ENCODE peak calls at places on chromosomes 4 and X, in nine cellular contexts. B is adipocyte; W is suprapubic skin; D is stimulated activated CD4-positive, alpha-beta T cell treated with anti-CD3 and anti-CD28 coated beads, Interleukin-15, amount 100 ng/mL, for 24 hours; X is activated CD4-positive, CD25-positive, alpha-beta regulatory T cell treated with anti-CD3 and anti-CD28 coated beads, Interleukin-2, amount 50 U/mL, for 72 hours; N is NB4; Q is PC-3; P is AML-193; Y is HTR-8/SVneo. K is an unnamed sample.
A peak's percentile ranks its signal among the peaks of the same experiment; 100 is the strongest.

GRCh38 chr4:7154351-7154981 is 37.9 kb upstream of the SORCS2 start:
- DNase-seq in B (no peak), W (peak; percentile 72), D (no peak), X (no peak), N (no peak), Q (no peak), P (no peak), Y (no peak), K (peak; percentile 54)

GRCh38 chrX:68261060-68261672 is 172.1 kb downstream of the OPHN1 start:
- DNase-seq in B (peak; percentile 8), W (no peak), D (no peak), X (no peak), N (no peak), Q (peak; percentile 42), P (no peak), Y (no peak), K (no peak)

GRCh38 chr4:2930135-2930805 is 32.9 kb downstream of the NOP14 start:
- DNase-seq in B (no peak), W (peak; percentile 76), D (no peak), X (peak; percentile 25), N (no peak), Q (no peak), P (no peak), Y (no peak), K (peak; percentile 44)

GRCh38 chrX:1592128-1592862 is 891 bp downstream of the AKAP17A start:
- DNase-seq in B (peak; percentile 56), W (no peak), D (peak; percentile 34), X (no peak), N (peak; percentile 58), Q (peak; percentile 19), P (no peak), Y (no peak), K (no peak)

GRCh38 chrX:41922694-41923171 is 621 bp downstream of the CASK start:
- DNase-seq in B (peak; percentile 47), W (peak; percentile 70), D (peak; percentile 26), X (peak; percentile 36), N (peak; percentile 1), Q (peak; percentile 3), P (no peak), Y (no peak), K (peak; percentile 65)

GRCh38 chr4:3294401-3295241 is 1.8 kb downstream of the RGS12 start:
- DNase-seq in B (no peak), W (peak; percentile 80), D (no peak), X (no peak), N (no peak), Q (no peak), P (no peak), Y (no peak), K (no peak)

GRCh38 chrX:107827137-107827831 is 1.6 kb downstream of the MID2 start:
- DNase-seq in B (peak; percentile 48), W (no peak), D (no peak), X (no peak), N (no peak), Q (no peak), P (no peak), Y (no peak), K (no peak)

GRCh38 chrX:42530027-42530426 is 247.9 kb downstream of the PPP1R2C start:
- DNase-seq in B (peak; percentile 29), W (no peak), D (no peak), X (no peak), N (no peak), Q (peak; percentile 25), P (no peak), Y (no peak), K (no peak)

GRCh38 chrX:49792376-49792775 is 36.7 kb upstream of the PAGE4 start:
- DNase-seq in B (no peak), W (no peak), D (no peak), X (no peak), N (no peak), Q (peak; percentile 9), P (no peak), Y (no peak), K (no peak)

GRCh38 chrX:39750798-39751197 is 347.0 kb downstream of the BCOR start:
- DNase-seq in B (no peak), W (no peak), D (no peak), X (no peak), N (peak; percentile 77), Q (no peak), P (peak; percentile 81), Y (no peak), K (no peak)

GRCh38 chrX:150940844-150941495 is 42.2 kb upstream of the HMGB3 start:
- DNase-seq in B (no peak), W (no peak), D (no peak), X (no peak), N (no peak), Q (no peak), P (no peak), Y (no peak), K (no peak)

GRCh38 chrX:15530318-15530717 is 29.7 kb downstream of the BMX start:
- DNase-seq in B (no peak), W (no peak), D (no peak), X (no peak), N (no peak), Q (no peak), P (no peak), Y (no peak), K (no peak)

GRCh38 chr4:133147922-133148689 is 988 bp upstream of the PCDH10 start:
- DNase-seq in B (peak; percentile 75), W (peak; percentile 71), D (peak; percentile 7), X (no peak), N (no peak), Q (peak; percentile 27), P (no peak), Y (peak; percentile 30), K (no peak)

GRCh38 chr4:1539859-1540600 is 133.8 kb upstream of the NKX1-1 start:
- DNase-seq in B (no peak), W (no peak), D (no peak), X (no peak), N (no peak), Q (no peak), P (no peak), Y (no peak), K (no peak)

GRCh38 chr4:3391422-3391821 is 50.3 kb upstream of the HGFAC start:
- DNase-seq in B (no peak), W (no peak), D (no peak), X (no peak), N (no peak), Q (no peak), P (no peak), Y (no peak), K (no peak)

GRCh38 chrX:41692162-41692749 is 3.5 kb downstream of the GPR34 start:
- DNase-seq in B (peak; percentile 30), W (no peak), D (no peak), X (no peak), N (no peak), Q (no peak), P (no peak), Y (no peak), K (no peak)

GRCh38 chr4:164847967-164848649 is 28.9 kb upstream of the APELA start:
- DNase-seq in B (no peak), W (no peak), D (no peak), X (no peak), N (no peak), Q (no peak), P (no peak), Y (no peak), K (no peak)

GRCh38 chrX:136318895-136319597 is 18.3 kb downstream of the ADGRG4 start:
- DNase-seq in B (no peak), W (no peak), D (no peak), X (no peak), N (no peak), Q (no peak), P (no peak), Y (no peak), K (no peak)

GRCh38 chr4:181745933-181746627 is 497.1 kb upstream of the TENM3 start:
- DNase-seq in B (no peak), W (no peak), D (no peak), X (no peak), N (no peak), Q (no peak), P (no peak), Y (no peak), K (no peak)

GRCh38 chrX:150084474-150085229 is 146.4 kb upstream of the EOLA2 start:
- DNase-seq in B (peak; percentile 55), W (no peak), D (no peak), X (no peak), N (no peak), Q (peak; percentile 87), P (no peak), Y (no peak), K (no peak)

GRCh38 chrX:135308345-135308855 is 880 bp upstream of the ETDC start:
- DNase-seq in B (no peak), W (no peak), D (no peak), X (no peak), N (no peak), Q (no peak), P (no peak), Y (no peak), K (no peak)

GRCh38 chrX:13760428-13760827 is 25.9 kb downstream of the OFD1 start:
- DNase-seq in B (no peak), W (no peak), D (no peak), X (no peak), N (no peak), Q (no peak), P (no peak), Y (no peak), K (no peak)

K was measured in natural killer cell treated with Interleukin-12 subunit alpha and Interleukin-12 subunit beta and Interleukin-15 and Interleukin-18, amount 100 ng/mL, for 72 hours.